ENCODE peak calls at places on chromosomes 4 and X, in ten cellular contexts. C, T, W, D, H, Q, E, N, U and K are unnamed samples.

GRCh38 chr4:166422475-166422874 is 549.4 kb downstream of the TLL1 start:
- DNase-seq in C (peak), T (no peak), W (peak), D (no peak), H (no peak), Q (no peak), E (no peak), N (peak), U (no peak), K (no peak)

GRCh38 chr4:41155194-41155830 is 59.0 kb downstream of the APBB2 start:
- DNase-seq in C (no peak), T (no peak), W (peak), D (no peak), H (no peak), Q (no peak), E (no peak), N (no peak), U (no peak), K (no peak)

GRCh38 chrX:71609095-71609750 is 9.1 kb downstream of the CXCR3 start:
- DNase-seq in C (no peak), T (no peak), W (no peak), D (no peak), H (no peak), Q (no peak), E (no peak), N (no peak), U (no peak), K (no peak)

GRCh38 chr4:84573738-84574720 is 8.9 kb upstream of the CDS1 start:
- DNase-seq in C (no peak), T (no peak), W (no peak), D (no peak), H (no peak), Q (no peak), E (no peak), N (no peak), U (no peak), K (no peak)

GRCh38 chrX:83260288-83260687 is 247.8 kb upstream of the POU3F4 start:
- DNase-seq in C (no peak), T (peak), W (no peak), D (no peak), H (no peak), Q (no peak), E (no peak), N (no peak), U (peak), K (no peak)

GRCh38 chr4:183424109-183424751 is 20.2 kb upstream of the CDKN2AIP start:
- DNase-seq in C (no peak), T (no peak), W (no peak), D (no peak), H (no peak), Q (no peak), E (no peak), N (no peak), U (no peak), K (no peak)

GRCh38 chr4:3765271-3766206 is 646 bp upstream of the ADRA2C start:
- DNase-seq in C (peak), T (peak), W (peak), D (no peak), H (peak), Q (peak), E (no peak), N (no peak), U (peak), K (no peak)

GRCh38 chrX:11867610-11868345 is 109.7 kb downstream of the MSL3 start:
- DNase-seq in C (no peak), T (no peak), W (no peak), D (no peak), H (no peak), Q (no peak), E (no peak), N (no peak), U (no peak), K (no peak)

GRCh38 chrX:115330498-115331138 is 41.1 kb downstream of the LUZP4 start:
- DNase-seq in C (peak), T (peak), W (peak), D (no peak), H (peak), Q (no peak), E (no peak), N (peak), U (peak), K (no peak)

GRCh38 chr4:11598591-11598990 is 169.9 kb upstream of the HS3ST1 start:
- DNase-seq in C (no peak), T (no peak), W (no peak), D (no peak), H (no peak), Q (no peak), E (no peak), N (no peak), U (no peak), K (no peak)

GRCh38 chrX:78024349-78025108 is 55.1 kb upstream of the PGAM4 start:
- DNase-seq in C (no peak), T (peak), W (peak), D (no peak), H (peak), Q (no peak), E (no peak), N (no peak), U (peak), K (no peak)

GRCh38 chr4:132195181-132195580 is 953.9 kb upstream of the PCDH10 start:
- DNase-seq in C (no peak), T (no peak), W (peak), D (no peak), H (no peak), Q (no peak), E (no peak), N (peak), U (no peak), K (no peak)

GRCh38 chr4:3396611-3397010 is 45.2 kb upstream of the HGFAC start:
- DNase-seq in C (no peak), T (no peak), W (no peak), D (no peak), H (no peak), Q (no peak), E (no peak), N (no peak), U (no peak), K (no peak)

GRCh38 chr4:13918110-13918509 is 290.6 kb upstream of the BOD1L1 start:
- DNase-seq in C (peak), T (no peak), W (peak), D (no peak), H (no peak), Q (peak), E (no peak), N (peak), U (no peak), K (peak)

GRCh38 chr4:153785830-153786721 is 2.8 kb downstream of the SFRP2 start:
- DNase-seq in C (no peak), T (peak), W (peak), D (no peak), H (no peak), Q (no peak), E (no peak), N (no peak), U (peak), K (no peak)

GRCh38 chr4:6901669-6902317 is 7.8 kb upstream of the TBC1D14 start:
- DNase-seq in C (no peak), T (no peak), W (no peak), D (no peak), H (no peak), Q (no peak), E (no peak), N (no peak), U (no peak), K (no peak)

GRCh38 chr4:75490155-75490554 is 24.0 kb downstream of the RCHY1 start:
- DNase-seq in C (no peak), T (peak), W (peak), D (no peak), H (no peak), Q (no peak), E (no peak), N (peak), U (no peak), K (no peak)

GRCh38 chr4:23775694-23776093 is 114.2 kb downstream of the PPARGC1A start:
- DNase-seq in C (no peak), T (no peak), W (no peak), D (no peak), H (peak), Q (no peak), E (no peak), N (no peak), U (peak), K (no peak)

GRCh38 chr4:175441256-175441655 is 370.8 kb downstream of the GPM6A start:
- DNase-seq in C (no peak), T (no peak), W (no peak), D (no peak), H (no peak), Q (no peak), E (no peak), N (no peak), U (no peak), K (no peak)

GRCh38 chrX:16774746-16775145 is 11.5 kb upstream of the TXLNG start:
- DNase-seq in C (no peak), T (no peak), W (no peak), D (no peak), H (no peak), Q (no peak), E (no peak), N (no peak), U (no peak), K (no peak)

GRCh38 chrX:32483534-32484136 is 727.7 kb downstream of the DMD start:
- DNase-seq in C (no peak), T (peak), W (no peak), D (no peak), H (no peak), Q (no peak), E (no peak), N (no peak), U (no peak), K (no peak)

GRCh38 chr4:140875751-140876389 is 119.7 kb upstream of the TBC1D9 start:
- DNase-seq in C (no peak), T (no peak), W (no peak), D (no peak), H (no peak), Q (no peak), E (no peak), N (no peak), U (no peak), K (no peak)

GRCh38 chr4:84894621-84895020 is 71.9 kb downstream of the WDFY3 start:
- DNase-seq in C (no peak), T (no peak), W (no peak), D (no peak), H (no peak), Q (no peak), E (no peak), N (no peak), U (no peak), K (no peak)

GRCh38 chr4:27011401-27011800 is 150.8 kb downstream of the STIM2 start:
- DNase-seq in C (no peak), T (no peak), W (no peak), D (no peak), H (no peak), Q (no peak), E (no peak), N (no peak), U (no peak), K (no peak)

GRCh38 chrX:15512401-15512965 is 11.9 kb downstream of the BMX start:
- DNase-seq in C (no peak), T (no peak), W (peak), D (no peak), H (no peak), Q (no peak), E (no peak), N (no peak), U (no peak), K (no peak)

GRCh38 chr4:85869156-85869555 is 394.2 kb downstream of the ARHGAP24 start:
- DNase-seq in C (no peak), T (no peak), W (no peak), D (no peak), H (no peak), Q (no peak), E (no peak), N (no peak), U (no peak), K (no peak)

GRCh38 chr4:1221155-1221870 is 27.6 kb downstream of the CTBP1 start:
- DNase-seq in C (no peak), T (no peak), W (no peak), D (no peak), H (no peak), Q (no peak), E (no peak), N (no peak), U (no peak), K (no peak)

GRCh38 chrX:71618303-71618721 is at the start of gene CXCR3:
- DNase-seq in C (no peak), T (no peak), W (peak), D (no peak), H (peak), Q (no peak), E (no peak), N (no peak), U (no peak), K (no peak)

GRCh38 chr4:20017439-20017838 is 234.3 kb upstream of the SLIT2 start:
- DNase-seq in C (no peak), T (no peak), W (no peak), D (no peak), H (no peak), Q (no peak), E (no peak), N (no peak), U (no peak), K (no peak)

GRCh38 chr4:124555959-124556358 is 156.6 kb downstream of the ANKRD50 start:
- DNase-seq in C (no peak), T (no peak), W (no peak), D (no peak), H (no peak), Q (no peak), E (no peak), N (no peak), U (no peak), K (no peak)

GRCh38 chr4:87896020-87896621 is 63.4 kb downstream of the MEPE start:
- DNase-seq in C (peak), T (no peak), W (peak), D (no peak), H (no peak), Q (peak), E (no peak), N (peak), U (peak), K (no peak)

GRCh38 chr4:111362891-111363290 is 740.0 kb upstream of the PITX2 start:
- DNase-seq in C (peak), T (peak), W (peak), D (no peak), H (no peak), Q (no peak), E (no peak), N (peak), U (peak), K (peak)

GRCh38 chr4:139825523-139826014 is 159.9 kb downstream of the MGST2 start:
- DNase-seq in C (no peak), T (peak), W (no peak), D (no peak), H (no peak), Q (no peak), E (no peak), N (no peak), U (no peak), K (no peak)

GRCh38 chrX:26670521-26670920 is 454.6 kb downstream of the MAGEB5 start:
- DNase-seq in C (no peak), T (no peak), W (no peak), D (no peak), H (no peak), Q (no peak), E (no peak), N (no peak), U (no peak), K (no peak)

GRCh38 chrX:26664919-26665318 is 448.9 kb downstream of the MAGEB5 start:
- DNase-seq in C (no peak), T (no peak), W (no peak), D (no peak), H (no peak), Q (no peak), E (no peak), N (no peak), U (no peak), K (no peak)
- TF ChIP-seq CTCF in C (no peak), T (no peak), W (no peak), D (no peak), H (no peak), Q (no peak), E (no peak), N (no peak), U (peak), K (no peak)

GRCh38 chr4:152705918-152706317 is 26.1 kb upstream of the TMEM154 start:
- DNase-seq in C (no peak), T (peak), W (no peak), D (no peak), H (no peak), Q (no peak), E (no peak), N (no peak), U (no peak), K (no peak)
- TF ChIP-seq CTCF in C (no peak), T (peak), W (no peak), D (no peak), H (no peak), Q (no peak), E (no peak), N (no peak), U (peak), K (no peak)

DNA sequence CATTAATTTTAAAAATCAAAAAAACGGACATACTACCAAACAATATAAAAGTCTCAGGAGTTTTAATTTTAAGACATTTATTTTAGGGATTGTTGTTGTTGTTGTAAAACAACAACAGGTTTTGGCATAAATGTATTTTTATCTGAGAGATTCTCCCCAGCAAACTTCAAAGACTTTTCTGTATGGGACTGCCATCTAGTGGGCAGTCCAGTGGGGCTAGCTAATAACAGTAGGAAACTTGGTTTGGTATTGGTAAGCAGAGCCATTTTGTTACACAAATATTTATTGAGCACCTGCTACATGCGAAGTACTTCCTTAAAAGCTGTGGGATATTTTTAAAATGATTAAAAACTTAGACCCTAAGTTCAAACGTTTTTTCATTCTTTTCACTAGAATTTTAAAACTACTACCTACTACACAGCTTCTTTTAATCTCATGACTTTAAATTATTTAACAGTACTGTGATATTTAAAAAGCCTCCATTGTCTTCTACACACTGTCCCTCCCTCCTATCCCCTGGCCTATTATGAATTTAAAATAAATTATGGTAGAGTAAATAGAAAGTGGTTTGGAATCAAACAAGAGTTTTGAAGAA is 1028.4 kb upstream of the INTU start:
- DNase-seq in C (no peak), T (peak), W (peak), D (no peak), H (no peak), Q (no peak), E (no peak), N (peak), U (no peak), K (peak)
- TF ChIP-seq CTCF in C (peak), T (peak), W (peak), D (no peak), H (no peak), Q (peak), E (no peak), N (peak), U (peak), K (peak)

GRCh38 chrX:139969286-139969685 is 4.0 kb upstream of the CXorf66 start:
- DNase-seq in C (no peak), T (no peak), W (no peak), D (no peak), H (no peak), Q (no peak), E (no peak), N (no peak), U (no peak), K (no peak)

GRCh38 chrX:139971394-139971749 is 6.1 kb upstream of the CXorf66 start:
- DNase-seq in C (no peak), T (peak), W (no peak), D (no peak), H (no peak), Q (no peak), E (no peak), N (no peak), U (peak), K (no peak)

GRCh38 chrX:139972113-139972512 is 6.8 kb upstream of the CXorf66 start:
- DNase-seq in C (no peak), T (no peak), W (no peak), D (no peak), H (no peak), Q (no peak), E (no peak), N (no peak), U (no peak), K (no peak)

GRCh38 chrX:139965421-139965820 is at the start of gene CXorf66:
- DNase-seq in C (no peak), T (no peak), W (no peak), D (no peak), H (no peak), Q (no peak), E (no peak), N (no peak), U (no peak), K (no peak)

DNA sequence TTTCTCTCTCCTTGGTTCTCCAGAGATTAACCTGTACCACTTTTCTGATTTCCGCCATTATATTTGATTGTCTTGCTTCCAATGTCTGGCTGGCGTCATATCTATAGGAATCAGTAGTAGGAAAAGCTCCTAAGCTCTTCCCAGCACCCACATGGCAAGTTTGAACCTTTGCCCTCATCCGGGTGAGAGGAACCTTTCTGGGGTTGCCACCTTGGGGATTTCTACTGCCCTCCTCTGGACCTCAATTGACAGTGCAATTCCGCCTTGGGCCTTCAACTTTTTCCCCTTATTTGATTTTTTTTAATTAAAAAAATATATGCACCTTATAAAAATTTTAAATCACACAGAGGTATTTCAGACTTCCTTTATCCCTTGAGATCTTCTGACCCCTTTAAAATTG is 2.0 kb upstream of the CXorf66 start:
- DNase-seq in C (no peak), T (peak), W (no peak), D (no peak), H (no peak), Q (no peak), E (no peak), N (no peak), U (peak), K (no peak)
- TF ChIP-seq CTCF in C (peak), T (peak), W (peak), D (no peak), H (no peak), Q (no peak), E (no peak), N (peak), U (peak), K (peak)

DNA sequence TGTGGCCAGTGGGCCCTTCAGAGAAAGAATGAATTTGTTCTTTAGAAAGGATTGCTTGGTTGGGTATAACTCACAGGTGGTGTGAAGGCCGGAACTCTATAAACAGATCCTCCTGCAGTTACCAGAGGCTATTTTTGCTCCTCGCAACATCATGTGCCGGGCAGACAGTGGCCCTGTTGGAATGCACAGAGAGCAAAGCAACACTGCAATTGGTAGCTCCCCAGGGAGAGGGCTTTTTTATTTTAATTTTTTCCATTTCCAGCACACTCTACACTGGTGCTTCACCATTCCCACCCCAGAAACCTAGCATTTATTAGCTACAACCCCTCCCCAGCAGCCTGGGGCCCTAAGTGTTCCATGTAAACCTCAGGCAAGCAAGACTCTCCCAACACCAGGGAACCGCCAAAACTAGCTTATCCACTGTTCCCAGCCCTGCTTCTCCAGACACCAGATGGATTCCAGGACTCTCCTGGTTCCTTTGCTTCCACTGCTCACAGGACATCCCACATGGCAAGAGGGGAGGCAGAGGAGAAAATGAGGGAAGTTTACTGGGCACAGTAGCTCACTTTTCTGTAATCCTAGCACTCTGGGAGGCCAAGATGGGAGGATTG is 75.1 kb upstream of the TMEM164 start:
- DNase-seq in C (no peak), T (no peak), W (no peak), D (no peak), H (no peak), Q (no peak), E (no peak), N (no peak), U (no peak), K (no peak)
- TF ChIP-seq CTCF in C (no peak), T (no peak), W (no peak), D (no peak), H (no peak), Q (no peak), E (no peak), N (no peak), U (no peak), K (no peak)

GRCh38 chr4:78311306-78311705 is 240.3 kb upstream of the ANXA3 start:
- DNase-seq in C (no peak), T (peak), W (no peak), D (no peak), H (no peak), Q (no peak), E (no peak), N (no peak), U (peak), K (no peak)
- TF ChIP-seq CTCF in C (no peak), T (peak), W (peak), D (no peak), H (no peak), Q (no peak), E (no peak), N (no peak), U (peak), K (no peak)

GRCh38 chr4:66169341-66169740 is 499.1 kb upstream of the EPHA5 start:
- DNase-seq in C (no peak), T (peak), W (peak), D (no peak), H (no peak), Q (no peak), E (no peak), N (peak), U (peak), K (no peak)
- TF ChIP-seq CTCF in C (peak), T (peak), W (no peak), D (no peak), H (no peak), Q (no peak), E (no peak), N (peak), U (peak), K (no peak)